ENCODE peak calls at places on chromosomes 5 and 9, in ten cellular contexts. L is OCI-LY7, J is GM12878, E is H9, H is endothelial cell of umbilical vein, B is PC-9, Y is SK-N-SH, W is fibroblast of lung, N is K562, G is IMR-90. S is an unnamed sample.

GRCh38 chr5:59724482-59725392 is 168.8 kb downstream of the PDE4D start:
- DNase-seq in L (peak; percentile 55), J (no peak), E (peak; percentile 38), H (peak; percentile 39), B (peak; percentile 9), Y (peak; percentile 41), W (peak; percentile 31), N (peak; percentile 24), G (peak; percentile 36), S (peak; percentile 18)

GRCh38 chr5:90932052-90932699 is 373.6 kb downstream of the ADGRV1 start:
- DNase-seq in L (peak; percentile 22), J (peak; percentile 12), E (peak; percentile 51), H (peak; percentile 93), B (peak; percentile 34), Y (peak; percentile 77), W (peak; percentile 34), N (peak; percentile 59), G (peak; percentile 70), S (peak; percentile 28)

GRCh38 chr5:68849103-68849502 is 244.7 kb upstream of the SLC30A5 start:
- DNase-seq in L (no peak), J (no peak), E (no peak), H (no peak), B (no peak), Y (no peak), W (no peak), N (no peak), G (no peak), S (no peak)

GRCh38 chr9:77386187-77386586 is 208.9 kb downstream of the VPS13A start:
- DNase-seq in L (no peak), J (no peak), E (no peak), H (no peak), B (no peak), Y (no peak), W (peak; percentile 39), N (no peak), G (peak; percentile 61), S (no peak)

GRCh38 chr5:40052812-40053211 is 626.9 kb upstream of the PTGER4 start:
- DNase-seq in L (no peak), J (no peak), E (no peak), H (peak; percentile 90), B (peak; percentile 46), Y (no peak), W (no peak), N (peak; percentile 22), G (no peak), S (no peak)

GRCh38 chr9:98218562-98219363 is 26.3 kb upstream of the CORO2A start:
- DNase-seq in L (no peak), J (no peak), E (peak; percentile 76), H (no peak), B (peak; percentile 68), Y (no peak), W (peak; percentile 59), N (no peak), G (peak; percentile 27), S (no peak)

GRCh38 chr5:2848634-2849033 is 97.2 kb upstream of the IRX2 start:
- DNase-seq in L (no peak), J (no peak), E (no peak), H (no peak), B (no peak), Y (no peak), W (no peak), N (no peak), G (no peak), S (no peak)

GRCh38 chr9:91181541-91181940 is 180.2 kb downstream of the AUH start:
- DNase-seq in L (no peak), J (no peak), E (no peak), H (no peak), B (no peak), Y (no peak), W (no peak), N (no peak), G (no peak), S (no peak)

GRCh38 chr9:97853056-97853843 is at the start of gene FOXE1:
- DNase-seq in L (no peak), J (no peak), E (peak; percentile 57), H (no peak), B (peak; percentile 71), Y (no peak), W (no peak), N (no peak), G (no peak), S (no peak)

GRCh38 chr5:10760033-10760975 is 730 bp downstream of the DAP start:
- DNase-seq in L (peak; percentile 69), J (no peak), E (no peak), H (peak; percentile 84), B (peak; percentile 74), Y (peak; percentile 77), W (peak; percentile 60), N (peak; percentile 46), G (peak; percentile 59), S (peak; percentile 37)

GRCh38 chr5:111902436-111902835 is 145.4 kb upstream of the NREP start:
- DNase-seq in L (no peak), J (no peak), E (no peak), H (no peak), B (no peak), Y (no peak), W (no peak), N (no peak), G (no peak), S (no peak)

GRCh38 chr5:1011226-1011631 is 2.6 kb downstream of the NKD2 start:
- DNase-seq in L (peak; percentile 67), J (no peak), E (peak; percentile 85), H (no peak), B (peak; percentile 87), Y (peak; percentile 78), W (no peak), N (peak; percentile 82), G (no peak), S (peak; percentile 52)

GRCh38 chr5:6361101-6361500 is 17.2 kb downstream of the MED10 start:
- DNase-seq in L (no peak), J (no peak), E (peak; percentile 8), H (no peak), B (no peak), Y (no peak), W (no peak), N (no peak), G (no peak), S (no peak)
- H2AFZ ChIP-seq in L (no peak overlapping the region), J (no peak overlapping the region), E (no peak overlapping the region), H (no peak overlapping the region), B (no peak overlapping the region), Y (no peak overlapping the region), W (no peak overlapping the region), N (no peak overlapping the region), G (no peak overlapping the region), S (no peak overlapping the region)

DNA sequence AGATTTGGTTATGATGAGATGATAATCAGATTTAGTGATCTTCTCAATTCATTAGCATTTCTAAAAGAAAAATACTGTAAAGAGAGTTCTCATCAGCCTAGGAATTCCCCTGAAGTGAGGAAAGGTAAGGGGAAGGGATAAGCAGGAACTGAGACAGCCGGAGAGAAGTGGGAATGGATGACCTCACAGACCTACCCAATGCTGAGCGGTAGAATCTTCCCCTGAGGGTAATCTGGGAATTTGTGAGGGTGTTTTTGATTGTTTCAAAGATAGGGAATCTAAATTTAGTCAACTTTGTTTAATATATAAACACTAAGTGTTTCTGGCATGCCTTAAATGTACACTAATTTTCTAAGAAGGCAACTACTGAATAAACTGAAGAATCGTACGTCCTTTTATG is 16.7 kb upstream of the GPBP1 start:
- DNase-seq in L (no peak), J (no peak), E (no peak), H (no peak), B (no peak), Y (no peak), W (no peak), N (no peak), G (no peak), S (no peak)
- H2AFZ ChIP-seq in L (no peak overlapping the region), J (no peak overlapping the region), E (no peak overlapping the region), H (no peak overlapping the region), B (no peak overlapping the region), Y (no peak overlapping the region), W (no peak overlapping the region), N (no peak overlapping the region), G (no peak overlapping the region), S (no peak overlapping the region)

GRCh38 chr9:12775373-12775962 is 648 bp downstream of the LURAP1L start:
- DNase-seq in L (no peak), J (no peak), E (peak; percentile 53), H (no peak), B (no peak), Y (peak; percentile 69), W (peak; percentile 25), N (no peak), G (no peak), S (no peak)

GRCh38 chr9:12777149-12778010 is 2.6 kb downstream of the LURAP1L start:
- DNase-seq in L (no peak), J (no peak), E (no peak), H (no peak), B (no peak), Y (no peak), W (no peak), N (no peak), G (no peak), S (no peak)

GRCh38 chr9:12776775-12777055 is 1.9 kb downstream of the LURAP1L start:
- DNase-seq in L (no peak), J (no peak), E (no peak), H (no peak), B (no peak), Y (no peak), W (peak; percentile 72), N (no peak), G (peak; percentile 63), S (no peak)

GRCh38 chr9:12775963-12776774 is 1.3 kb downstream of the LURAP1L start:
- DNase-seq in L (no peak), J (no peak), E (peak; percentile 88), H (peak; percentile 83), B (peak; percentile 64), Y (peak; percentile 81), W (peak; percentile 89), N (peak; percentile 40), G (peak; percentile 89), S (no peak)

DNA sequence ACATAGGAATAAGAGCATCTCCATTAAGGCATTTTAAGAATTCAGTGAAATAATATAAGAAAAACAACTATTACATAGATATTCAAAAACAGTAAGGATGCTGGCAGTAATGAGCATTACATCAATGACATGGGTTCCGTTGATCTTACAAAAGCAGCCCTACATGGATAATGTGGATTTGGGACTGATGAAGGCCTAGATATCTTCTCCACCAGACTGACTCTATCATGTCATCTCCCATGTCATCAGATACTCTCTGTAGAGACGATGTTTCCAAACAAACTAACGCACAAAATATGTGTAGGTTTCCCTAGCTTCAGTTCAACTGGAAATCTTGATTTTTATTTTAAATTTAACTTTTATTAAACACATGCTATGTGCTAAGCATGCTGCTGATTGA is 3.6 kb downstream of the LURAP1L start:
- DNase-seq in L (no peak), J (no peak), E (no peak), H (no peak), B (no peak), Y (no peak), W (no peak), N (no peak), G (no peak), S (no peak)
- H2AFZ ChIP-seq in L (no peak overlapping the region), J (no peak overlapping the region), E (no peak overlapping the region), H (no peak overlapping the region), B (no peak overlapping the region), Y (no peak overlapping the region), W (no peak overlapping the region), N (no peak overlapping the region), G (no peak overlapping the region), S (no peak overlapping the region)

GRCh38 chr5:85263125-85263524 is 878.4 kb upstream of the EDIL3 start:
- DNase-seq in L (no peak), J (no peak), E (no peak), H (no peak), B (no peak), Y (no peak), W (no peak), N (no peak), G (no peak), S (no peak)
- H2AFZ ChIP-seq in L (no peak overlapping the region), J (no peak overlapping the region), E (no peak overlapping the region), H (no peak overlapping the region), B (no peak overlapping the region), Y (no peak overlapping the region), W (no peak overlapping the region), N (no peak overlapping the region), G (no peak overlapping the region), S (no peak overlapping the region)

GRCh38 chr9:134172198-134173126 is 8.1 kb upstream of the RNU6ATAC start:
- DNase-seq in L (no peak), J (no peak), E (no peak), H (no peak), B (no peak), Y (no peak), W (no peak), N (no peak), G (no peak), S (no peak)
- H2AFZ ChIP-seq in L (no peak overlapping the region), J (no peak overlapping the region), E (no peak overlapping the region), H (no peak overlapping the region), B (no peak overlapping the region), Y (no peak overlapping the region), W (no peak overlapping the region), N (no peak overlapping the region), G (peak overlapping the region; percentile 77), S (no peak overlapping the region)

S was measured in DND-41.